ENCODE peak calls at places on chromosome 2, in six cellular contexts. One of them, this sample, is unnamed.

GRCh38 chr2:30031184-30031583 is 109.8 kb upstream of the ALK start:
- DNase-seq in cardiac fibroblast: no peak
- DNase-seq in kidney epithelial cell: no peak
- DNase-seq in choroid plexus epithelial cell: no peak
- DNase-seq in GM12865: no peak
- DNase-seq in K562: no peak
- DNase-seq in this sample: no peak

GRCh38 chr2:49207204-49207603 is 52.9 kb upstream of the FSHR start:
- DNase-seq in cardiac fibroblast: no peak
- DNase-seq in kidney epithelial cell: no peak
- DNase-seq in choroid plexus epithelial cell: no peak
- DNase-seq in GM12865: no peak
- DNase-seq in K562: no peak
- DNase-seq in this sample: no peak

GRCh38 chr2:142827170-142827569 is 50.3 kb upstream of the KYNU start:
- DNase-seq in cardiac fibroblast: no peak
- DNase-seq in kidney epithelial cell: no peak
- DNase-seq in choroid plexus epithelial cell: no peak
- DNase-seq in GM12865: no peak
- DNase-seq in K562: no peak
- DNase-seq in this sample: no peak

GRCh38 chr2:113894156-113894743 is 4.4 kb downstream of the ACTR3 start:
- DNase-seq in cardiac fibroblast: peak; percentile 97
- DNase-seq in kidney epithelial cell: peak; percentile 64
- DNase-seq in choroid plexus epithelial cell: peak; percentile 97
- DNase-seq in GM12865: no peak
- DNase-seq in K562: no peak
- DNase-seq in this sample: peak; percentile 47

GRCh38 chr2:226168496-226169160 is 631.0 kb downstream of the IRS1 start:
- DNase-seq in cardiac fibroblast: no peak
- DNase-seq in kidney epithelial cell: no peak
- DNase-seq in choroid plexus epithelial cell: no peak
- DNase-seq in GM12865: no peak
- DNase-seq in K562: no peak
- DNase-seq in this sample: no peak

GRCh38 chr2:100178864-100179263 is 36.5 kb upstream of the AFF3 start:
- DNase-seq in cardiac fibroblast: no peak
- DNase-seq in kidney epithelial cell: no peak
- DNase-seq in choroid plexus epithelial cell: no peak
- DNase-seq in GM12865: no peak
- DNase-seq in K562: no peak
- DNase-seq in this sample: no peak

GRCh38 chr2:26469092-26469710 is 8.7 kb downstream of the OTOF start:
- DNase-seq in cardiac fibroblast: peak; percentile 84
- DNase-seq in kidney epithelial cell: peak; percentile 21
- DNase-seq in choroid plexus epithelial cell: peak; percentile 86
- DNase-seq in GM12865: peak; percentile 84
- DNase-seq in K562: peak; percentile 77
- DNase-seq in this sample: no peak

GRCh38 chr2:213816583-213816982 is 532.3 kb downstream of the SPAG16 start:
- DNase-seq in cardiac fibroblast: no peak
- DNase-seq in kidney epithelial cell: no peak
- DNase-seq in choroid plexus epithelial cell: no peak
- DNase-seq in GM12865: no peak
- DNase-seq in K562: no peak
- DNase-seq in this sample: no peak

GRCh38 chr2:102226612-102227351 is 40.0 kb downstream of the IL1RL2 start:
- DNase-seq in cardiac fibroblast: no peak
- DNase-seq in kidney epithelial cell: no peak
- DNase-seq in choroid plexus epithelial cell: peak; percentile 28
- DNase-seq in GM12865: no peak
- DNase-seq in K562: no peak
- DNase-seq in this sample: no peak

GRCh38 chr2:47189635-47190034 is 34.5 kb upstream of the STPG4 start:
- DNase-seq in cardiac fibroblast: peak; percentile 96
- DNase-seq in kidney epithelial cell: peak; percentile 58
- DNase-seq in choroid plexus epithelial cell: peak; percentile 90
- DNase-seq in GM12865: no peak
- DNase-seq in K562: no peak
- DNase-seq in this sample: peak; percentile 72

GRCh38 chr2:68336192-68336591 is 16.4 kb upstream of the CNRIP1 start:
- DNase-seq in cardiac fibroblast: peak; percentile 70
- DNase-seq in kidney epithelial cell: peak; percentile 39
- DNase-seq in choroid plexus epithelial cell: peak; percentile 62
- DNase-seq in GM12865: no peak
- DNase-seq in K562: no peak
- DNase-seq in this sample: peak; percentile 41

GRCh38 chr2:5464657-5465056 is 227.5 kb upstream of the SOX11 start:
- DNase-seq in cardiac fibroblast: no peak
- DNase-seq in kidney epithelial cell: no peak
- DNase-seq in choroid plexus epithelial cell: peak; percentile 20
- DNase-seq in GM12865: no peak
- DNase-seq in K562: no peak
- DNase-seq in this sample: no peak

GRCh38 chr2:209566250-209566649 is 142.4 kb downstream of the MAP2 start:
- DNase-seq in cardiac fibroblast: no peak
- DNase-seq in kidney epithelial cell: no peak
- DNase-seq in choroid plexus epithelial cell: no peak
- DNase-seq in GM12865: no peak
- DNase-seq in K562: no peak
- DNase-seq in this sample: no peak

GRCh38 chr2:82993631-82994030 is 1465.4 kb downstream of the SUCLG1 start:
- DNase-seq in cardiac fibroblast: no peak
- DNase-seq in kidney epithelial cell: peak; percentile 91
- DNase-seq in choroid plexus epithelial cell: peak; percentile 28
- DNase-seq in GM12865: no peak
- DNase-seq in K562: no peak
- DNase-seq in this sample: peak; percentile 4

GRCh38 chr2:133063792-133064191 is 393.8 kb upstream of the LYPD1 start:
- DNase-seq in cardiac fibroblast: peak; percentile 50
- DNase-seq in kidney epithelial cell: peak; percentile 18
- DNase-seq in choroid plexus epithelial cell: peak; percentile 22
- DNase-seq in GM12865: peak; percentile 10
- DNase-seq in K562: no peak
- DNase-seq in this sample: no peak

GRCh38 chr2:202161106-202161836 is 77.1 kb downstream of the SUMO1 start:
- DNase-seq in cardiac fibroblast: no peak
- DNase-seq in kidney epithelial cell: no peak
- DNase-seq in choroid plexus epithelial cell: peak; percentile 33
- DNase-seq in GM12865: peak; percentile 26
- DNase-seq in K562: no peak
- DNase-seq in this sample: no peak

GRCh38 chr2:72137498-72138010 is 10.1 kb downstream of the CYP26B1 start:
- DNase-seq in cardiac fibroblast: peak; percentile 48
- DNase-seq in kidney epithelial cell: no peak
- DNase-seq in choroid plexus epithelial cell: peak; percentile 44
- DNase-seq in GM12865: peak; percentile 52
- DNase-seq in K562: peak; percentile 89
- DNase-seq in this sample: no peak

GRCh38 chr2:5594288-5594687 is 97.9 kb upstream of the SOX11 start:
- DNase-seq in cardiac fibroblast: no peak
- DNase-seq in kidney epithelial cell: no peak
- DNase-seq in choroid plexus epithelial cell: no peak
- DNase-seq in GM12865: no peak
- DNase-seq in K562: no peak
- DNase-seq in this sample: no peak

GRCh38 chr2:151027147-151027546 is 234.5 kb downstream of the RBM43 start:
- DNase-seq in cardiac fibroblast: no peak
- DNase-seq in kidney epithelial cell: no peak
- DNase-seq in choroid plexus epithelial cell: peak; percentile 20
- DNase-seq in GM12865: no peak
- DNase-seq in K562: no peak
- DNase-seq in this sample: no peak

GRCh38 chr2:28736034-28736433 is 15.6 kb upstream of the PPP1CB start:
- DNase-seq in cardiac fibroblast: no peak
- DNase-seq in kidney epithelial cell: no peak
- DNase-seq in choroid plexus epithelial cell: no peak
- DNase-seq in GM12865: no peak
- DNase-seq in K562: no peak
- DNase-seq in this sample: no peak

GRCh38 chr2:235807347-235807746 is 313.5 kb downstream of the AGAP1 start:
- DNase-seq in cardiac fibroblast: no peak
- DNase-seq in kidney epithelial cell: no peak
- DNase-seq in choroid plexus epithelial cell: no peak
- DNase-seq in GM12865: no peak
- DNase-seq in K562: no peak
- DNase-seq in this sample: no peak

GRCh38 chr2:120875431-120875830 is 139.8 kb downstream of the GLI2 start:
- DNase-seq in cardiac fibroblast: no peak
- DNase-seq in kidney epithelial cell: no peak
- DNase-seq in choroid plexus epithelial cell: no peak
- DNase-seq in GM12865: no peak
- DNase-seq in K562: no peak
- DNase-seq in this sample: no peak

GRCh38 chr2:85909005-85909404 is 20.2 kb upstream of the ST3GAL5 start:
- DNase-seq in cardiac fibroblast: no peak
- DNase-seq in kidney epithelial cell: no peak
- DNase-seq in choroid plexus epithelial cell: no peak
- DNase-seq in GM12865: no peak
- DNase-seq in K562: no peak
- DNase-seq in this sample: no peak

GRCh38 chr2:192023006-192023405 is 171.7 kb downstream of the TMEFF2 start:
- DNase-seq in cardiac fibroblast: no peak
- DNase-seq in kidney epithelial cell: no peak
- DNase-seq in choroid plexus epithelial cell: no peak
- DNase-seq in GM12865: no peak
- DNase-seq in K562: no peak
- DNase-seq in this sample: no peak

GRCh38 chr2:64226611-64227010 is 82.4 kb upstream of the PELI1 start:
- DNase-seq in cardiac fibroblast: no peak
- DNase-seq in kidney epithelial cell: no peak
- DNase-seq in choroid plexus epithelial cell: no peak
- DNase-seq in GM12865: no peak
- DNase-seq in K562: no peak
- DNase-seq in this sample: no peak

GRCh38 chr2:173760553-173760952 is 204.6 kb downstream of the SP3 start:
- DNase-seq in cardiac fibroblast: peak; percentile 5
- DNase-seq in kidney epithelial cell: no peak
- DNase-seq in choroid plexus epithelial cell: peak; percentile 42
- DNase-seq in GM12865: no peak
- DNase-seq in K562: no peak
- DNase-seq in this sample: peak; percentile 21

GRCh38 chr2:30368258-30368657 is 78.8 kb upstream of the LCLAT1 start:
- DNase-seq in cardiac fibroblast: no peak
- DNase-seq in kidney epithelial cell: no peak
- DNase-seq in choroid plexus epithelial cell: no peak
- DNase-seq in GM12865: no peak
- DNase-seq in K562: no peak
- DNase-seq in this sample: no peak

GRCh38 chr2:196208915-196209314 is 37.5 kb upstream of the STK17B start:
- DNase-seq in cardiac fibroblast: no peak
- DNase-seq in kidney epithelial cell: peak; percentile 12
- DNase-seq in choroid plexus epithelial cell: no peak
- DNase-seq in GM12865: no peak
- DNase-seq in K562: no peak
- DNase-seq in this sample: no peak

GRCh38 chr2:109135572-109136185 is 6.7 kb downstream of the SH3RF3 start:
- DNase-seq in cardiac fibroblast: peak; percentile 38
- DNase-seq in kidney epithelial cell: no peak
- DNase-seq in choroid plexus epithelial cell: peak; percentile 38
- DNase-seq in GM12865: no peak
- DNase-seq in K562: no peak
- DNase-seq in this sample: no peak

GRCh38 chr2:190649798-190650390 is 1.0 kb downstream of the NAB1 start:
- DNase-seq in cardiac fibroblast: peak; percentile 57
- DNase-seq in kidney epithelial cell: no peak
- DNase-seq in choroid plexus epithelial cell: no peak
- DNase-seq in GM12865: peak; percentile 31
- DNase-seq in K562: no peak
- DNase-seq in this sample: no peak

GRCh38 chr2:39492095-39492590 is 55.1 kb upstream of the MAP4K3 start:
- DNase-seq in cardiac fibroblast: peak; percentile 96
- DNase-seq in kidney epithelial cell: peak; percentile 82
- DNase-seq in choroid plexus epithelial cell: peak; percentile 94
- DNase-seq in GM12865: peak; percentile 91
- DNase-seq in K562: no peak
- DNase-seq in this sample: peak; percentile 75

GRCh38 chr2:111686994-111687393 is 197.0 kb downstream of the ANAPC1 start:
- DNase-seq in cardiac fibroblast: no peak
- DNase-seq in kidney epithelial cell: no peak
- DNase-seq in choroid plexus epithelial cell: no peak
- DNase-seq in GM12865: no peak
- DNase-seq in K562: no peak
- DNase-seq in this sample: no peak

GRCh38 chr2:10120158-10120937 is 2.2 kb upstream of the RRM2 start:
- DNase-seq in cardiac fibroblast: peak; percentile 94
- DNase-seq in kidney epithelial cell: peak; percentile 76
- DNase-seq in choroid plexus epithelial cell: peak; percentile 89
- DNase-seq in GM12865: peak; percentile 98
- DNase-seq in K562: peak; percentile 96
- DNase-seq in this sample: peak; percentile 38
- TF ChIP-seq CTCF in cardiac fibroblast: no peak
- TF ChIP-seq CTCF in kidney epithelial cell: no peak
- TF ChIP-seq CTCF in choroid plexus epithelial cell: no peak
- TF ChIP-seq CTCF in GM12865: no peak
- TF ChIP-seq CTCF in K562: no peak
- TF ChIP-seq CTCF in this sample: no peak

GRCh38 chr2:63044360-63045327 is 6.0 kb upstream of the OTX1 start:
- DNase-seq in cardiac fibroblast: no peak
- DNase-seq in kidney epithelial cell: no peak
- DNase-seq in choroid plexus epithelial cell: no peak
- DNase-seq in GM12865: no peak
- DNase-seq in K562: no peak
- DNase-seq in this sample: no peak
- H3K4me3 ChIP-seq in cardiac fibroblast: no peak overlapping the region
- H3K4me3 ChIP-seq in kidney epithelial cell: no peak overlapping the region
- H3K4me3 ChIP-seq in choroid plexus epithelial cell: no peak overlapping the region
- H3K4me3 ChIP-seq in GM12865: no peak overlapping the region
- H3K4me3 ChIP-seq in K562: no peak overlapping the region
- H3K4me3 ChIP-seq in this sample: no peak overlapping the region

DNA sequence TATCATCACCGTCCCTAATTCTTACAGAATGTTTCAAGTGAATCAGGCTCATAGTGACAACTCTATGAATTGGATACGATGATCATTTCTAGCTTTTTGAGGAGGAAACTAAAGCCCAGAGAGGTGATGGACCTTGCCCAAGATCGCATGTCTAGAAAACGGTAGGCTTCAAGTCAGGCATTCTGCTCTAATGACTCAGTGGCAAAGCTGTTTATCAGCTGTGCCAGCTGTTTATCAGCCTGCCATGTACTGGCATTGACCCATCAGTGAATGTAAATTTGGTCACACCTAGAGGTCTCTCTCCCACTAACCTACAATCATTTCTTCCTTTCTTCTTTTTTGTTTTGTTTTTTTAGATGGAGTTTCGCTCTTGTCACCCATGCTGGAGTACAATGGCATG is 6.2 kb upstream of the DAW1 start:
- DNase-seq in cardiac fibroblast: peak; percentile 36
- DNase-seq in kidney epithelial cell: no peak
- DNase-seq in choroid plexus epithelial cell: no peak
- DNase-seq in GM12865: no peak
- DNase-seq in K562: no peak
- DNase-seq in this sample: no peak
- TF ChIP-seq CTCF in cardiac fibroblast: no peak
- TF ChIP-seq CTCF in kidney epithelial cell: no peak
- TF ChIP-seq CTCF in choroid plexus epithelial cell: no peak
- TF ChIP-seq CTCF in GM12865: no peak
- TF ChIP-seq CTCF in K562: no peak
- TF ChIP-seq CTCF in this sample: no peak

GRCh38 chr2:201158111-201158929 is 24.6 kb upstream of the CASP10 start:
- DNase-seq in cardiac fibroblast: peak; percentile 89
- DNase-seq in kidney epithelial cell: peak; percentile 48
- DNase-seq in choroid plexus epithelial cell: peak; percentile 91
- DNase-seq in GM12865: peak; percentile 75
- DNase-seq in K562: peak; percentile 42
- DNase-seq in this sample: no peak
- H3K4me3 ChIP-seq in cardiac fibroblast: no peak overlapping the region
- H3K4me3 ChIP-seq in kidney epithelial cell: no peak overlapping the region
- H3K4me3 ChIP-seq in choroid plexus epithelial cell: no peak overlapping the region
- H3K4me3 ChIP-seq in GM12865: no peak overlapping the region
- H3K4me3 ChIP-seq in K562: no peak overlapping the region
- H3K4me3 ChIP-seq in this sample: no peak overlapping the region